ENCODE peak calls at places on chromosomes 16 and 17, in ten cellular contexts. X is fibroblast of mammary gland, L is mammary epithelial cell, K is ovary, C is GM23338, F is transverse colon, E is sigmoid colon, Q is AG04450, R is HFF-Myc, U is esophagus squamous epithelium. T is an unnamed sample.

GRCh38 chr16:102060-102855 is 24.2 kb downstream of the MPG start:
- DNase-seq in X (peak; percentile 75), L (peak; percentile 83), K (peak; percentile 82), C (no peak), F (no peak), E (peak; percentile 80), Q (no peak), R (no peak), U (no peak), T (no peak)

GRCh38 chr16:50279142-50279865 is 13.0 kb downstream of the ADCY7 start:
- DNase-seq in X (no peak), L (no peak), K (no peak), C (no peak), F (peak; percentile 68), E (peak; percentile 83), Q (no peak), R (no peak), U (no peak), T (no peak)

GRCh38 chr17:76539631-76540271 is at the start of gene PRCD:
- DNase-seq in X (no peak), L (no peak), K (no peak), C (peak; percentile 66), F (no peak), E (no peak), Q (no peak), R (no peak), U (no peak), T (peak; percentile 60)

GRCh38 chr17:79255046-79255445 is 180.4 kb downstream of the ENGASE start:
- DNase-seq in X (no peak), L (no peak), K (no peak), C (no peak), F (no peak), E (no peak), Q (no peak), R (no peak), U (no peak), T (no peak)

GRCh38 chr16:6884002-6884401 is 448.6 kb upstream of the RBFOX1 start:
- DNase-seq in X (no peak), L (no peak), K (no peak), C (no peak), F (no peak), E (no peak), Q (no peak), R (no peak), U (no peak), T (no peak)

GRCh38 chr17:18141210-18141803 is 32.8 kb downstream of the MYO15A start:
- DNase-seq in X (peak; percentile 66), L (peak; percentile 43), K (no peak), C (peak; percentile 73), F (no peak), E (no peak), Q (no peak), R (peak; percentile 29), U (no peak), T (no peak)

GRCh38 chr16:79679334-79679733 is 78.8 kb upstream of the MAF start:
- DNase-seq in X (no peak), L (no peak), K (no peak), C (no peak), F (no peak), E (no peak), Q (no peak), R (no peak), U (no peak), T (no peak)

GRCh38 chr17:5545051-5545987 is 39.0 kb downstream of the NLRP1 start:
- DNase-seq in X (peak; percentile 35), L (peak; percentile 24), K (no peak), C (no peak), F (no peak), E (no peak), Q (no peak), R (no peak), U (no peak), T (no peak)

DNA sequence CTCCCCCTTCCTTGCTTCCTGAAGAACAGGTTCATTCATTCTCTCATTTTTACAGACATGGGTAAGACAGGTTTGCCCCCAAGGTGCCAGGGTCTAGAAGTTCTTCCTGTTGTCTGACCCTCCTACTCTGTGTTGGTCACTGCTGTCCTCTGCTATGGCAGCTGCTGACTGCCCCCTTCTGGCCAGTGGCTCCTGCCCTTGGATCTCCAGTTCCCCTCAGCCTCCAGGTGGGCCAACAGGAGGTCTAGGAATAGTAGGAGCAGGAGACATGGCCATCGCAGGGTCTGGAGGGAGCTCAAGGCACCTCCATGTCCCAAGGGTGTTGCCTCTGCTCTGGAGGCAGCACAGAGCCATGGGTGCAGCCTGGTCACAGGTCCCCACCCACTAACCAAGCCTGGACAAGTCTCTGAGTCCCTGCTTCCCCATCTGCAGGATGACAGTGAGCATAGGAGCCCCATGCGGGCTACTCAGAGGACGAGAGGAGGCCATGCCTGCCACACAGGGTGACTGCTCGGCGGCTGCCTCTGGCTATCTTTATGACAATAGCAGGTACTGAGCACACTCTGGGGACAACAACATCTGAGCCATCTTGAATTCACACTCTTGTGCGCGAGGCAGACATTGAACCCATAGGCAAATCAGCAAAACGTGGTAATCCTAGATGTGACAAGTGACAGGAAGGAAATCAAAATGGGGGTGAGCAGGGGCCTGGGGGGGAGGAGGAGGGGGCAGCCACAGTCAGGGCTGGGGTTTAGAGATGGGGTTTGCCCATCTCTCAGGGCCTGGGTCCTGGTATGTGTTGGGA is 27.0 kb upstream of the NXPH3 start:
- DNase-seq in X (peak; percentile 51), L (peak; percentile 51), K (no peak), C (peak; percentile 73), F (no peak), E (no peak), Q (no peak), R (no peak), U (no peak), T (no peak)
- TF ChIP-seq CTCF in X (peak; percentile 79), L (peak; percentile 77), K (no peak), C (peak; percentile 73), F (peak; percentile 39), E (peak; percentile 16), Q (peak; percentile 63), R (peak; percentile 76), U (peak; percentile 36), T (peak; percentile 62)

GRCh38 chr16:69274699-69275235 is 36.4 kb upstream of the VPS4A start:
- DNase-seq in X (peak; percentile 41), L (no peak), K (no peak), C (no peak), F (no peak), E (no peak), Q (no peak), R (no peak), U (no peak), T (no peak)

GRCh38 chr16:69270395-69270794 is 40.8 kb upstream of the VPS4A start:
- DNase-seq in X (peak; percentile 48), L (no peak), K (no peak), C (no peak), F (no peak), E (no peak), Q (no peak), R (no peak), U (no peak), T (no peak)

GRCh38 chr16:69276143-69277115 is 34.7 kb upstream of the VPS4A start:
- DNase-seq in X (peak; percentile 99), L (no peak), K (peak; percentile 33), C (no peak), F (peak; percentile 31), E (peak; percentile 90), Q (peak; percentile 95), R (peak; percentile 83), U (no peak), T (no peak)

GRCh38 chr16:69270831-69271230 is 40.3 kb upstream of the VPS4A start:
- DNase-seq in X (peak; percentile 62), L (no peak), K (no peak), C (no peak), F (no peak), E (no peak), Q (no peak), R (no peak), U (no peak), T (no peak)

DNA sequence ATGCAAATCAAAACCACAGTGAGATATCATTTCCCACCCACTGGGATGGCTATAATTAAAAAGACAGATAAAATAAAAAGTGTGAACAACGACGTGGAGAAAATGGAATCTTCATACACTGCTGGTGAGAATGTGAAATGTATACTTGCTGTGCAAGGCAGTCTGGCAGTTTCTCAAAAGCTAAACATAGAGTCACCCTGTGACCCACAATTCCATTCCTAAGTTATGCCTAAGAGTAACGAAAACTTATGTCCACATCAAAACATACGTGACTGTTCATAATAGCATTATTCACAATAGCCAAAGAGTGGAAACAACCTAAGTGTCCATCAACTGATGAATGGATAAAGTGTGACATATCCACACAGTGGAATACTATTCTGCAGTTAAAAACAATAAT is 38.1 kb upstream of the VPS4A start:
- DNase-seq in X (peak; percentile 85), L (no peak), K (no peak), C (no peak), F (no peak), E (no peak), Q (peak; percentile 83), R (no peak), U (no peak), T (no peak)
- TF ChIP-seq CTCF in X (no peak), L (no peak), K (no peak), C (no peak), F (no peak), E (no peak), Q (peak; percentile 12), R (no peak), U (no peak), T (no peak)

GRCh38 chr17:74491645-74492044 is 25.2 kb downstream of the CD300A start:
- DNase-seq in X (no peak), L (no peak), K (no peak), C (no peak), F (no peak), E (no peak), Q (no peak), R (no peak), U (no peak), T (no peak)

GRCh38 chr17:74499992-74500391 is 31.3 kb downstream of the CD300LB start:
- DNase-seq in X (no peak), L (no peak), K (no peak), C (no peak), F (no peak), E (peak; percentile 42), Q (no peak), R (no peak), U (no peak), T (no peak)

GRCh38 chr17:74493381-74493833 is 27.0 kb downstream of the CD300A start:
- DNase-seq in X (peak; percentile 67), L (peak; percentile 37), K (peak; percentile 56), C (peak; percentile 94), F (peak; percentile 75), E (peak; percentile 81), Q (no peak), R (peak; percentile 22), U (no peak), T (peak; percentile 47)

GRCh38 chr17:74502866-74503265 is 28.4 kb downstream of the CD300LB start:
- DNase-seq in X (peak; percentile 9), L (no peak), K (no peak), C (no peak), F (no peak), E (no peak), Q (no peak), R (no peak), U (no peak), T (no peak)

DNA sequence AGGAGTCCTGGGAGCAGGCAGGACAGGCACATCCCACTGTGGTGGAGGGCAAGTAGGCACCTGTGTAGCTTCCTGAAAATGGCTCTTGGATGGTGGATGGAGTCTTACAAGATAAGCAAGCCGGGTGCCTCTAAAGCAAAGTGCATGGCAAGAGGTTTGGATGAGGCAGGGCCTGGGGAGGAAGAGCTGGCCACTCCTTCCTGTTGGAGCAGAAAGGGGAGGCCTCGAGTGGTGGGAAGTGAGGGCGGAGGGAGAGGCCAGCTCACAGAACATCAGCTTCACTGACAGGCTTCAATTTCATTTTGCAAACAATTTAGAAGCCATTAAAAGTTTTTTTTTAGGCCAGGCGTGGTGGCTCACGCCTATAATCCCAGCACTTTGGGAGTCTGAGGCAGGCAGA is 31.0 kb downstream of the CD300A start:
- DNase-seq in X (no peak), L (no peak), K (no peak), C (no peak), F (no peak), E (peak; percentile 50), Q (no peak), R (no peak), U (no peak), T (no peak)
- TF ChIP-seq CTCF in X (no peak), L (no peak), K (no peak), C (no peak), F (no peak), E (no peak), Q (no peak), R (no peak), U (no peak), T (no peak)

GRCh38 chr17:50267074-50267841 is 7.0 kb upstream of the TMEM92 start:
- DNase-seq in X (peak; percentile 68), L (no peak), K (peak; percentile 58), C (no peak), F (peak; percentile 4), E (peak; percentile 64), Q (no peak), R (peak; percentile 63), U (no peak), T (no peak)

GRCh38 chr17:50265690-50266306 is 8.5 kb upstream of the TMEM92 start:
- DNase-seq in X (peak; percentile 42), L (no peak), K (no peak), C (no peak), F (no peak), E (no peak), Q (no peak), R (no peak), U (no peak), T (no peak)

GRCh38 chr17:50265212-50265611 is 9.1 kb upstream of the TMEM92 start:
- DNase-seq in X (no peak), L (no peak), K (no peak), C (no peak), F (no peak), E (peak; percentile 69), Q (no peak), R (no peak), U (no peak), T (no peak)

GRCh38 chr17:50268040-50268439 is 6.2 kb upstream of the TMEM92 start:
- DNase-seq in X (no peak), L (no peak), K (no peak), C (no peak), F (peak; percentile 3), E (peak; percentile 46), Q (no peak), R (no peak), U (no peak), T (no peak)

DNA sequence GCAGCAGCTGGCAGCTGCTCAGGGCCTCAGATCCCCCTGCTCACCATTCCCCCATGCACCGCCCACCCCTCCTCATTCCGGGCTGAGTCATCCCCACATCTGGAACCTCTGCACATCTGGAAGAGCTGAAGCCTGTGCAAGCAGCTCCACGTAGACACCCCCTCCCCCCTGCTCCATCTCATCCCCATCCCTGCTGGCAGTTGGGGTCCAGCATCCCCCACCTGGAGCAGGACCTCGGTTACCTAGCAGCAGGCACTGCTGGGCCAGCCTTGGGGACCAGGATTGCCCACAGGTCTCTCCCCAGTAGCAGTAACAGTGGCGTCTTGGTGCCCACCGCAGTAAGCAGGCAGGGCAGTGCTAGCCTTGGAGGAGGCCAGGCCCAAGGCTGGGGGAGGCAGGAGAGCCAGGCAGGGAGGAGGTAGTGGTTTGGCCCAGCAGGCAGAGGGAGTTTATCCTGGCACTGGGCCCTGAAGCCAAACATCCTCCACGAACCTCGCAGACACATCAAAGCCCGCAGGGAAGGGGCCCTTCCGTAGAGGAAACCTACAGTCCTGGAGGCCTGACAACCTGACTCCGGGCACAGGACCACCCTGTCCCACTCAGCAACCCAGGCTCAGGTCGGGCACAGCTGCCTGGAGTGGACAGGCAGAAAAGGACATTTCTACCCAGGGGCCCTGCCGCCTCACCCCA is 7.7 kb upstream of the TMEM92 start:
- DNase-seq in X (peak; percentile 90), L (peak; percentile 56), K (peak; percentile 82), C (no peak), F (peak; percentile 39), E (peak; percentile 91), Q (peak; percentile 74), R (peak; percentile 82), U (no peak), T (no peak)
- TF ChIP-seq CTCF in X (peak; percentile 18), L (no peak), K (no peak), C (no peak), F (no peak), E (no peak), Q (peak; percentile 45), R (no peak), U (no peak), T (no peak)

T was measured in D721Med.